ENCODE peak calls at places on chromosomes 7 and 10, in seven cellular contexts. S is pancreas, K is A172, N is neuronal stem cell, T is AG09309, J is PC-3, C is endothelial cell. R is an unnamed sample.

GRCh38 chr7:38796636-38797501 is 112.1 kb downstream of the VPS41 start:
- DNase-seq in S (no peak), N (peak; percentile 49), C (peak; percentile 62), K (peak; percentile 72), T (peak; percentile 16), J (peak; percentile 77), R (peak; percentile 66)

GRCh38 chr7:94656925-94657731 is 1.2 kb upstream of the SGCE start:
- DNase-seq in J (peak; percentile 50), K (no peak), S (peak; percentile 32), N (peak; percentile 59), C (peak; percentile 16), T (no peak), R (peak; percentile 8)

GRCh38 chr10:5198386-5198785 is 1.7 kb downstream of the AKR1C4 start:
- DNase-seq in K (peak; percentile 31), N (no peak), S (no peak), J (no peak), C (no peak), T (no peak), R (no peak)

GRCh38 chr10:58017719-58018367 is 249.9 kb downstream of the IPMK start:
- DNase-seq in J (peak; percentile 89), T (peak; percentile 78), N (no peak), S (no peak), K (peak; percentile 88), C (no peak), R (no peak)

GRCh38 chr10:86290933-86291615 is 75.5 kb downstream of the GRID1 start:
- DNase-seq in C (no peak), J (no peak), K (no peak), N (no peak), T (no peak), S (no peak), R (no peak)

GRCh38 chr7:44505595-44505994 is 15.1 kb upstream of the NUDCD3 start:
- DNase-seq in J (no peak), N (no peak), S (no peak), K (peak; percentile 9), T (no peak), C (no peak), R (no peak)

GRCh38 chr7:7099584-7100014 is 82.7 kb upstream of the C1GALT1 start:
- DNase-seq in T (peak; percentile 79), K (peak; percentile 100), C (peak; percentile 65), N (peak; percentile 88), S (peak; percentile 28), J (peak; percentile 98), R (peak; percentile 95)

GRCh38 chr10:117004627-117005453 is at the start of gene SHTN1:
- DNase-seq in S (peak; percentile 98), J (peak; percentile 88), T (no peak), C (peak; percentile 50), N (peak; percentile 41), K (peak; percentile 75), R (peak; percentile 91)

GRCh38 chr10:114754445-114755320 is 66.9 kb upstream of the FHIP2A start:
- DNase-seq in T (peak; percentile 73), K (peak; percentile 69), J (peak; percentile 77), S (no peak), C (no peak), N (no peak), R (peak; percentile 88)

GRCh38 chr7:44288811-44289340 is 36.5 kb downstream of the CAMK2B start:
- DNase-seq in K (no peak), S (peak; percentile 50), T (no peak), N (no peak), C (no peak), J (no peak), R (no peak)

GRCh38 chr7:132328047-132328620 is 248.1 kb downstream of the PLXNA4 start:
- DNase-seq in J (no peak), T (no peak), N (no peak), K (no peak), S (no peak), C (no peak), R (no peak)

GRCh38 chr7:118918556-118918955 is 694.1 kb downstream of the ANKRD7 start:
- DNase-seq in K (peak; percentile 10), N (no peak), C (no peak), S (no peak), T (no peak), J (peak; percentile 42), R (peak; percentile 52)

GRCh38 chr7:91800389-91800788 is 80.1 kb downstream of the MTERF1 start:
- DNase-seq in J (no peak), T (no peak), N (no peak), S (peak; percentile 43), K (no peak), C (no peak), R (no peak)

GRCh38 chr7:110296321-110296720 is 794.6 kb upstream of the LRRN3 start:
- DNase-seq in N (no peak), T (no peak), S (no peak), C (no peak), K (no peak), J (peak; percentile 19), R (no peak)

GRCh38 chr7:127438836-127439235 is 46.3 kb upstream of the ZNF800 start:
- DNase-seq in K (no peak), C (no peak), J (no peak), N (no peak), S (no peak), T (no peak), R (no peak)

GRCh38 chr7:25240340-25240739 is 12.1 kb upstream of the NPVF start:
- DNase-seq in C (no peak), J (no peak), N (no peak), K (no peak), S (no peak), T (no peak), R (no peak)

GRCh38 chr7:151310578-151310977 is 31.0 kb upstream of the NUB1 start:
- DNase-seq in J (peak; percentile 52), T (no peak), C (no peak), N (no peak), S (no peak), K (no peak), R (peak; percentile 57)

GRCh38 chr7:12289996-12290395 is 78.9 kb downstream of the TMEM106B start:
- DNase-seq in J (no peak), S (no peak), N (no peak), T (no peak), K (no peak), C (no peak), R (no peak)

GRCh38 chr7:27143950-27144798 is 693 bp upstream of the HOXA5 start:
- DNase-seq in S (peak; percentile 43), C (no peak), N (no peak), K (no peak), J (no peak), T (no peak), R (no peak)

GRCh38 chr10:8336629-8337331 is 282.3 kb downstream of the GATA3 start:
- DNase-seq in T (no peak), N (no peak), S (no peak), K (no peak), J (no peak), C (no peak), R (no peak)

GRCh38 chr10:24762966-24763623 is 39.4 kb upstream of the ARHGAP21 start:
- DNase-seq in S (no peak), N (no peak), K (peak; percentile 63), C (no peak), J (peak; percentile 4), T (no peak), R (no peak)

GRCh38 chr10:42997151-42997848 is 79.6 kb upstream of the RET start:
- DNase-seq in K (no peak), C (peak; percentile 2), N (no peak), S (no peak), T (no peak), J (no peak), R (no peak)

GRCh38 chr10:83862723-83863122 is 276.6 kb upstream of the GHITM start:
- DNase-seq in N (no peak), K (no peak), S (no peak), C (no peak), J (no peak), T (no peak), R (no peak)

GRCh38 chr10:94024407-94024806 is 30.7 kb downstream of the PLCE1 start:
- DNase-seq in C (no peak), S (no peak), N (no peak), J (no peak), K (no peak), T (no peak), R (no peak)

GRCh38 chr7:132488634-132489302 is 87.5 kb downstream of the PLXNA4 start:
- DNase-seq in N (no peak), S (no peak), K (no peak), C (no peak), J (no peak), T (no peak), R (no peak)

GRCh38 chr7:106262268-106262881 is 22.4 kb downstream of the NAMPT start:
- DNase-seq in K (no peak), T (no peak), J (no peak), N (no peak), S (no peak), C (no peak), R (no peak)

GRCh38 chr10:31620236-31621151 is 301.5 kb downstream of the ZEB1 start:
- DNase-seq in K (peak; percentile 92), C (peak; percentile 21), J (no peak), T (peak; percentile 34), S (no peak), N (no peak), R (no peak)

GRCh38 chr7:55309040-55309991 is 55.8 kb upstream of the LANCL2 start:
- DNase-seq in S (no peak), C (no peak), N (no peak), T (no peak), J (no peak), K (no peak), R (no peak)

GRCh38 chr10:13102002-13102794 is 2.2 kb downstream of the OPTN start:
- DNase-seq in K (no peak), C (no peak), J (no peak), T (no peak), S (no peak), N (no peak), R (no peak)

GRCh38 chr10:30542001-30542861 is 87.3 kb downstream of the LYZL2 start:
- DNase-seq in K (no peak), C (no peak), J (no peak), T (no peak), S (no peak), N (no peak), R (no peak)

GRCh38 chr7:117123311-117123926 is 170.1 kb downstream of the ST7 start:
- DNase-seq in J (no peak), N (no peak), K (no peak), T (peak; percentile 32), C (no peak), S (no peak), R (no peak)